ENCODE peak calls at places on chromosomes 2 and 18, in four cellular contexts. O is astrocyte, C is PC-3, D is heart right ventricle. V is an unnamed sample. For H3K4me1, the result is how much of the 10 kb centered on the place peaks cover.

GRCh38 chr2:168350380-168350779 is 103.0 kb upstream of the STK39 start:
- DNase-seq in O (no peak), C (no peak), D (no peak), V (no peak)

GRCh38 chr2:26542194-26542455 is 64.2 kb upstream of the OTOF start:
- DNase-seq in O (no peak), C (no peak), D (no peak), V (no peak)

GRCh38 chr2:147449323-147450080 is 395.3 kb upstream of the ACVR2A start:
- DNase-seq in O (peak), C (no peak), D (no peak), V (peak)

GRCh38 chr18:629303-630150 is 27.9 kb upstream of the TYMS start:
- DNase-seq in O (peak), C (no peak), D (no peak), V (no peak)

GRCh38 chr18:51011709-51012108 is 18.3 kb upstream of the SMAD4 start:
- DNase-seq in O (no peak), C (no peak), D (no peak), V (no peak)

GRCh38 chr2:42957109-42958035 is 165.0 kb upstream of the HAAO start:
- DNase-seq in O (peak), C (peak), D (no peak), V (no peak)

GRCh38 chr2:173964565-173965371 is 405 bp downstream of the SP3 start:
- DNase-seq in O (peak), C (peak), D (peak), V (peak)

GRCh38 chr2:237421542-237422047 is 7.6 kb upstream of the COL6A3 start:
- DNase-seq in O (peak), C (peak), D (peak), V (peak)

GRCh38 chr2:144515694-144516416 is 4.1 kb downstream of the ZEB2 start:
- DNase-seq in O (peak), C (no peak), D (peak), V (no peak)

GRCh38 chr2:218003994-218004419 is 1.2 kb upstream of the TNS1 start:
- DNase-seq in O (peak), C (no peak), D (peak), V (no peak)

GRCh38 chr2:11056614-11057013 is 98.7 kb upstream of the SLC66A3 start:
- DNase-seq in O (peak), C (peak), D (no peak), V (no peak)

GRCh38 chr2:208064220-208064951 is 39.1 kb upstream of the PLEKHM3 start:
- DNase-seq in O (peak), C (peak), D (no peak), V (no peak)

GRCh38 chr2:27920148-27920885 is 29.8 kb downstream of the BABAM2 start:
- DNase-seq in O (peak), C (peak), D (no peak), V (no peak)

GRCh38 chr2:150191349-150191748 is 296.1 kb downstream of the RND3 start:
- DNase-seq in O (peak), C (peak), D (no peak), V (no peak)

GRCh38 chr2:173841110-173841509 is 124.1 kb downstream of the SP3 start:
- DNase-seq in O (no peak), C (no peak), D (no peak), V (no peak)

GRCh38 chr18:24089626-24090337 is 49.1 kb upstream of the CABYR start:
- DNase-seq in O (no peak), C (no peak), D (no peak), V (no peak)

GRCh38 chr18:66141716-66142115 is 390.9 kb downstream of the CDH7 start:
- DNase-seq in O (no peak), C (no peak), D (no peak), V (no peak)

GRCh38 chr2:64525323-64525625 is 1.1 kb downstream of the AFTPH start:
- DNase-seq in O (peak), C (peak), D (no peak), V (no peak)

GRCh38 chr2:28452534-28453081 is 43.3 kb upstream of the PLB1 start:
- DNase-seq in O (no peak), C (peak), D (peak), V (peak)

GRCh38 chr18:46484971-46485370 is 172.0 kb downstream of the LOXHD1 start:
- DNase-seq in O (no peak), C (no peak), D (no peak), V (no peak)

GRCh38 chr2:222532315-222532714 is 108.0 kb downstream of the SGPP2 start:
- DNase-seq in O (no peak), C (no peak), D (no peak), V (no peak)

GRCh38 chr2:84427235-84428138 is 31.6 kb downstream of the SUCLG1 start:
- DNase-seq in O (peak), C (no peak), D (no peak), V (no peak)

GRCh38 chr2:233464056-233464455 is 102.5 kb downstream of the USP40 start:
- DNase-seq in O (no peak), C (no peak), D (no peak), V (no peak)

GRCh38 chr2:8653485-8653884 is 28.4 kb upstream of the ID2 start:
- DNase-seq in O (no peak), C (no peak), D (no peak), V (no peak)

GRCh38 chr18:69400253-69400975 is at the start of gene DOK6:
- DNase-seq in O (peak), C (no peak), D (peak), V (no peak)

GRCh38 chr2:205767617-205768016 is 85.3 kb downstream of the NRP2 start:
- DNase-seq in O (no peak), C (no peak), D (no peak), V (no peak)

GRCh38 chr2:58266211-58266610 is 25.1 kb upstream of the FANCL start:
- DNase-seq in O (peak), C (no peak), D (no peak), V (no peak)

GRCh38 chr18:24023185-24023814 is 8.7 kb downstream of the TTC39C start:
- DNase-seq in O (no peak), C (peak), D (no peak), V (no peak)

GRCh38 chr2:241547781-241548450 is 10.6 kb upstream of the BOK start:
- DNase-seq in O (no peak), C (no peak), D (no peak), V (no peak)

GRCh38 chr2:149733936-149734685 is 146.5 kb upstream of the MMADHC start:
- DNase-seq in O (peak), C (peak), D (no peak), V (no peak)

GRCh38 chr2:217277646-217278048 is 417.8 kb upstream of the TNP1 start:
- DNase-seq in O (peak), C (peak), D (no peak), V (no peak)

GRCh38 chr2:15262792-15263191 is 298.3 kb downstream of the NBAS start:
- DNase-seq in O (no peak), C (no peak), D (no peak), V (no peak)

GRCh38 chr2:8489221-8489620 is 192.6 kb upstream of the ID2 start:
- DNase-seq in O (no peak), C (no peak), D (no peak), V (no peak)

GRCh38 chr2:207748993-207749392 is 20.7 kb downstream of the FZD5 start:
- DNase-seq in O (no peak), C (no peak), D (no peak), V (no peak)

GRCh38 chr2:100390001-100390940 is 27.2 kb downstream of the CHST10 start:
- DNase-seq in O (no peak), C (no peak), D (no peak), V (no peak)

GRCh38 chr18:49768051-49768391 is 45.3 kb downstream of the ACAA2 start:
- DNase-seq in O (peak), C (peak), D (peak), V (no peak)

GRCh38 chr2:167398791-167399371 is 510.6 kb downstream of the XIRP2 start:
- DNase-seq in O (no peak), C (no peak), D (no peak), V (no peak)

GRCh38 chr2:207711750-207712487 is 479 bp downstream of the CCNYL1 start:
- DNase-seq in O (peak), C (peak), D (peak), V (peak)

GRCh38 chr2:85503168-85503610 is 35.8 kb upstream of the MAT2A start:
- DNase-seq in O (no peak), C (peak), D (no peak), V (no peak)

GRCh38 chr18:37564796-37565137 is 831 bp downstream of the CELF4 start:
- DNase-seq in O (peak), C (peak), D (peak), V (no peak)
- H3K4me3 ChIP-seq in O (peak), C (no peak), D (peak), V (no peak)

GRCh38 chr2:1727796-1728474 is 16.4 kb downstream of the PXDN start:
- DNase-seq in O (no peak), C (no peak), D (no peak), V (no peak)

GRCh38 chr2:1730047-1730937 is 14.0 kb downstream of the PXDN start:
- DNase-seq in O (peak), C (peak), D (peak), V (no peak)

GRCh38 chr2:1727101-1727771 is 17.1 kb downstream of the PXDN start:
- DNase-seq in O (no peak), C (no peak), D (no peak), V (no peak)

GRCh38 chr2:1728821-1729220 is 15.5 kb downstream of the PXDN start:
- DNase-seq in O (no peak), C (peak), D (no peak), V (no peak)

GRCh38 chr2:1729264-1729663 is 15.1 kb downstream of the PXDN start:
- DNase-seq in O (no peak), C (no peak), D (no peak), V (no peak)
- H3K27ac ChIP-seq in O (peak), C (peak), D (no peak), V (no peak)

GRCh38 chr2:29462293-29462692 is 347.1 kb downstream of the CLIP4 start:
- DNase-seq in O (peak), C (peak), D (no peak), V (no peak)

GRCh38 chr2:29460191-29460590 is 345.0 kb downstream of the CLIP4 start:
- DNase-seq in O (no peak), C (no peak), D (no peak), V (no peak)

GRCh38 chr2:29463181-29463900 is 348.1 kb downstream of the CLIP4 start:
- DNase-seq in O (peak), C (peak), D (no peak), V (no peak)

GRCh38 chr2:29456429-29456828 is 341.2 kb downstream of the CLIP4 start:
- DNase-seq in O (no peak), C (no peak), D (no peak), V (no peak)

DNA sequence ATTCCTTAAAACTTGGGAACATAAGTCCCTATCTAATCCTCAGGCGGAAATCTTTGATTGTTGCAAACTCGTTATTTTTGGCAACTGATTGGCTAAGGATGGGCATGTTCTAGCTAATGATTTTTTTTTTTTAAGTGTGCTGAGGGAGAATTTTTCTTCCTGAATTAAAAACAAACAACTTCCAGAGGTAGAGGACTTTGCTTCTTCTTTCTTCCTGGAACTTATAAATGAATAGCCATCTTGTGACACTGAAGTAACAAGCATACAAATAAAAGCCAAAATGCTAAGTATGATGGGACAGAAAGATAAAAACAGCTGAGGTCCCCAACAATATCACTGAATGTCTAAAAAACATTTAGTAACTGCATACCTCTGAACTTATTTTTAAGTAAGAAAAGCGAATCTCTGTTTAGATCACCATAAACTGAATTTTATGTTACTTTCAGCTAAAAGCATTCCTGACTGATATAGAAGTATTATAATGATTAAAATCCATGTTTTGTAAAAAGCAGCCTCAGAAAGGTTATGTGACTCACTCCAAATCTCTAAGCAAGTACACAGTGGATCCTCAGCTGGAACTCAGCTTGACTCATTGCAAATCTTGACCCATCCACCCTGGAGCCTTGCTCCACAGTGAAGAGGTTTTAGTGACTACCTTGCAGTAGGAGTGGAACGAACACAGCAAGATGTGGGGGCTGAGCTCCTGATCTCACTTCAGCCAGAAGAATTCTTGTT is 344.4 kb downstream of the CLIP4 start:
- DNase-seq in O (peak), C (peak), D (no peak), V (no peak)
- H3K4me1 ChIP-seq in O (under half), C (under half), D (under half), V (under half)

DNA sequence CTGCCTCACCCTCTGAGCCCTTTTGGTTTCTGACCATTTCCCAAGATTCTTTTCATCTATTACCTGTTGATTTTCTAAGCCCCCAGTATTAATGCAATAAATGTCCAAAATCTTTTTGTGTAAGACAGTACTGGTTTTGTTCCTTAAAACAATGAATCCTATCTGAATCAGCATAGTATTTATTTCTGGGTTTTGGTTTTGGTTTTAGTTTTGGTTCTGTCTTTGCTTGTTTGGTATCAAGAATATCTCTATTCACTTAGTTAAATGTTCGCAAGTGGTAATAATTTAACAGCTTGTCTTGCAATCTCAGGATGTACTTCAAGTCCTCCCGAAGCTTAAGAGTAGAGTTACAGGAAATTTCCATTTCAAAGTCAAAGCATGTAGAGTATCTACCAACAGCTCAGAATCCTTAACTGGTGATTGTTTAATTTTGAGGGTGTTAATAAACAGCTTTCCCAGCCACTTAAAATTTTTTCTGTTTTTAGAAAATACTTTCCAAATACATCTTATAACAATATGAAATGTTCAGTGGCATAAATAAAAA is 67.7 kb upstream of the NEDD4L start:
- DNase-seq in O (no peak), C (no peak), D (no peak), V (no peak)
- H3K4me3 ChIP-seq in O (no peak), C (no peak), D (no peak), V (no peak)

GRCh38 chr2:196821195-196821594 is 12.0 kb upstream of the C2orf66 start:
- DNase-seq in O (peak), C (no peak), D (no peak), V (no peak)

GRCh38 chr2:196827356-196827755 is 18.2 kb upstream of the C2orf66 start:
- DNase-seq in O (no peak), C (no peak), D (no peak), V (no peak)

GRCh38 chr2:196823750-196824149 is 14.6 kb upstream of the C2orf66 start:
- DNase-seq in O (peak), C (peak), D (no peak), V (no peak)
- H3K27ac ChIP-seq in O (peak), C (no peak), D (no peak), V (no peak)

GRCh38 chr2:67930156-67930555 is 132.6 kb downstream of the C1D start:
- DNase-seq in O (no peak), C (no peak), D (no peak), V (no peak)
- H3K4me1 ChIP-seq in O (under half), C (under half), D (under half), V (under half)

DNA sequence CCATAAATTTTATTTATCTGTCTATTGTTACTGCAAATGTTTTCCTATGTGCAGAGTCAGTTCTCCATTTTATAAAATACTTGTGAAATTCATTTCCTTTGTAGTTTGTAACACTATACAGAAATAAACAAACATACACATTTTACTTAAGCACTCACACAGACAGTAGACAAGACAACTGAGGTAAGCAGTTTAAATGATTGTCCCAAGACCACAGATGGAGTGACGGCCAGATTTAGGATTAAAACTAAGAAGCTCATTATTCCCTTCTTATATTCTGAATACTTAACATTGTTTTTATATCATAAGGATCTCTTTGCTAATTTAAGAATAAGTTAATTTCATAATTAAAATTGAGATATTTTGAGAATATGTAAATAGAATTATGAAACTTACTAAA is 100.9 kb downstream of the BAZ2B start:
- DNase-seq in O (no peak), C (no peak), D (no peak), V (no peak)
- H3K4me3 ChIP-seq in O (no peak), C (peak), D (peak), V (peak)

DNA sequence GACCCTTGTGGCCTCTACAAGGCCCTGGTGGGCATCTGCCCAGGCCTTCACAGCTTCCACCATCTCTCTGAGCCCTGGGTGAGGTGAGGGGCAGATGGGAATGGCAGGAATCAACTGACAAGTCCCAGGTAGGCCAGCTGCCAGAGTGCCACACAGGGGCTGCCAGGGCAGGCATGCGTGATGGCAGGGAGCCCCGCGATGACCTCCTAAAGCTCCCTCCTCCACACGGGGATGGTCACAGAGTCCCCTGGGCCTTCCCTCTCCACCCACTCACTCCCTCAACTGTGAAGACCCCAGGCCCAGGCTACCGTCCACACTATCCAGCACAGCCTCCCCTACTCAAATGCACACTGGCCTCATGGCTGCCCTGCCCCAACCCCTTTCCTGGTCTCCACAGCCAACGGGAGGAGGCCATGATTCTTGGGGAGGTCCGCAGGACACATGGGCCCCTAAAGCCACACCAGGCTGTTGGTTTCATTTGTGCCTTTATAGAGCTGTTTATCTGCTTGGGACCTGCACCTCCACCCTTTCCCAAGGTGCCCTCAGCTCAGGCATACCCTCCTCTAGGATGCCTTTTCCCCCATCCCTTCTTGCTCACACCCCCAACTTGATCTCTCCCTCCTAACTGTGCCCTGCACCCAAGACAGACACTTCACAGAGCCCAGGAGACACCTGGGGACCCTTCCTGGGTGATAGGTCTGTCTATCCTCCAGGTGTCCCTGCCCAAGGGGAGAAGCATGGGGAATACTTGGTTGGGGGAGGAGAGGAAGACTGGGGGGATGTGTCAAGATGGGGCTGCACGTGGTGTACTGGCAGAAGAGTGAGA is 2.0 kb downstream of the PROC start:
- DNase-seq in O (no peak), C (no peak), D (no peak), V (no peak)
- H3K27ac ChIP-seq in O (no peak), C (no peak), D (no peak), V (no peak)

GRCh38 chr2:159095813-159096212 is 127.4 kb downstream of the TANC1 start:
- DNase-seq in O (no peak), C (peak), D (no peak), V (no peak)
- H3K4me1 ChIP-seq in O (under half), C (half or more), D (half or more), V (under half)

GRCh38 chr2:227198866-227199265 is 34.4 kb downstream of the COL4A3 start:
- DNase-seq in O (no peak), C (peak), D (no peak), V (no peak)
- H3K4me3 ChIP-seq in O (no peak), C (no peak), D (no peak), V (no peak)

V was measured in effector memory CD4-positive, alpha-beta T cell.